ENCODE peak calls at places on chromosomes 2 and 18, in seven cellular contexts. One of them, this sample, is unnamed.
A peak's percentile ranks its signal among the peaks of the same experiment; 100 is the strongest.

GRCh38 chr18:3508576-3509559 is 58.9 kb downstream of the TGIF1 start:
- DNase-seq in fibroblast of mammary gland: no peak
- DNase-seq in GM12878: no peak
- DNase-seq in cardiac fibroblast: no peak
- DNase-seq in cardiac muscle cell: no peak
- DNase-seq in spleen: no peak
- DNase-seq in MM.1S: no peak
- DNase-seq in this sample: no peak

GRCh38 chr2:101501443-101501842 is 26.5 kb upstream of the RFX8 start:
- DNase-seq in fibroblast of mammary gland: peak; percentile 64
- DNase-seq in GM12878: no peak
- DNase-seq in cardiac fibroblast: no peak
- DNase-seq in cardiac muscle cell: peak; percentile 21
- DNase-seq in spleen: no peak
- DNase-seq in MM.1S: no peak
- DNase-seq in this sample: peak; percentile 55

GRCh38 chr2:42693013-42693575 is 70.8 kb downstream of the OXER1 start:
- DNase-seq in fibroblast of mammary gland: no peak
- DNase-seq in GM12878: no peak
- DNase-seq in cardiac fibroblast: no peak
- DNase-seq in cardiac muscle cell: no peak
- DNase-seq in spleen: peak; percentile 76
- DNase-seq in MM.1S: no peak
- DNase-seq in this sample: no peak

GRCh38 chr2:38483773-38484501 is 106.9 kb upstream of the ATL2 start:
- DNase-seq in fibroblast of mammary gland: no peak
- DNase-seq in GM12878: no peak
- DNase-seq in cardiac fibroblast: no peak
- DNase-seq in cardiac muscle cell: no peak
- DNase-seq in spleen: no peak
- DNase-seq in MM.1S: no peak
- DNase-seq in this sample: no peak

GRCh38 chr2:106020821-106021316 is 173.2 kb downstream of the UXS1 start:
- DNase-seq in fibroblast of mammary gland: no peak
- DNase-seq in GM12878: no peak
- DNase-seq in cardiac fibroblast: peak; percentile 38
- DNase-seq in cardiac muscle cell: peak; percentile 13
- DNase-seq in spleen: no peak
- DNase-seq in MM.1S: no peak
- DNase-seq in this sample: peak; percentile 27

GRCh38 chr2:195322324-195322723 is 334.7 kb upstream of the SLC39A10 start:
- DNase-seq in fibroblast of mammary gland: peak; percentile 28
- DNase-seq in GM12878: no peak
- DNase-seq in cardiac fibroblast: no peak
- DNase-seq in cardiac muscle cell: peak; percentile 38
- DNase-seq in spleen: no peak
- DNase-seq in MM.1S: no peak
- DNase-seq in this sample: no peak

GRCh38 chr2:124670187-124670586 is 645.1 kb downstream of the CNTNAP5 start:
- DNase-seq in fibroblast of mammary gland: no peak
- DNase-seq in GM12878: no peak
- DNase-seq in cardiac fibroblast: no peak
- DNase-seq in cardiac muscle cell: no peak
- DNase-seq in spleen: no peak
- DNase-seq in MM.1S: no peak
- DNase-seq in this sample: no peak

GRCh38 chr2:69482471-69482870 is 45.2 kb upstream of the NFU1 start:
- DNase-seq in fibroblast of mammary gland: no peak
- DNase-seq in GM12878: no peak
- DNase-seq in cardiac fibroblast: no peak
- DNase-seq in cardiac muscle cell: no peak
- DNase-seq in spleen: no peak
- DNase-seq in MM.1S: no peak
- DNase-seq in this sample: no peak

GRCh38 chr18:371616-371998 is 103.8 kb upstream of the THOC1 start:
- DNase-seq in fibroblast of mammary gland: no peak
- DNase-seq in GM12878: no peak
- DNase-seq in cardiac fibroblast: no peak
- DNase-seq in cardiac muscle cell: peak; percentile 58
- DNase-seq in spleen: no peak
- DNase-seq in MM.1S: peak; percentile 76
- DNase-seq in this sample: no peak

GRCh38 chr2:55856936-55857335 is 66.6 kb downstream of the EFEMP1 start:
- DNase-seq in fibroblast of mammary gland: peak; percentile 37
- DNase-seq in GM12878: no peak
- DNase-seq in cardiac fibroblast: no peak
- DNase-seq in cardiac muscle cell: no peak
- DNase-seq in spleen: no peak
- DNase-seq in MM.1S: no peak
- DNase-seq in this sample: no peak

GRCh38 chr2:181123798-181124217 is 143.4 kb downstream of the UBE2E3 start:
- DNase-seq in fibroblast of mammary gland: peak; percentile 7
- DNase-seq in GM12878: peak; percentile 53
- DNase-seq in cardiac fibroblast: no peak
- DNase-seq in cardiac muscle cell: no peak
- DNase-seq in spleen: no peak
- DNase-seq in MM.1S: peak; percentile 82
- DNase-seq in this sample: peak; percentile 63

GRCh38 chr2:166158546-166158945 is 30.7 kb upstream of the SCN1A start:
- DNase-seq in fibroblast of mammary gland: peak; percentile 63
- DNase-seq in GM12878: no peak
- DNase-seq in cardiac fibroblast: no peak
- DNase-seq in cardiac muscle cell: no peak
- DNase-seq in spleen: no peak
- DNase-seq in MM.1S: no peak
- DNase-seq in this sample: no peak

GRCh38 chr2:134275058-134275862 is 21.4 kb downstream of the MGAT5 start:
- DNase-seq in fibroblast of mammary gland: no peak
- DNase-seq in GM12878: peak; percentile 95
- DNase-seq in cardiac fibroblast: no peak
- DNase-seq in cardiac muscle cell: no peak
- DNase-seq in spleen: peak; percentile 88
- DNase-seq in MM.1S: no peak
- DNase-seq in this sample: no peak

GRCh38 chr2:192011196-192011595 is 164.3 kb upstream of the CAVIN2 start:
- DNase-seq in fibroblast of mammary gland: no peak
- DNase-seq in GM12878: no peak
- DNase-seq in cardiac fibroblast: no peak
- DNase-seq in cardiac muscle cell: no peak
- DNase-seq in spleen: no peak
- DNase-seq in MM.1S: no peak
- DNase-seq in this sample: peak; percentile 68

GRCh38 chr18:45626330-45627203 is 11.3 kb downstream of the SLC14A2 start:
- DNase-seq in fibroblast of mammary gland: peak; percentile 31
- DNase-seq in GM12878: no peak
- DNase-seq in cardiac fibroblast: peak; percentile 45
- DNase-seq in cardiac muscle cell: no peak
- DNase-seq in spleen: no peak
- DNase-seq in MM.1S: no peak
- DNase-seq in this sample: peak; percentile 84

GRCh38 chr18:41747723-41748242 is 207.3 kb upstream of the PIK3C3 start:
- DNase-seq in fibroblast of mammary gland: no peak
- DNase-seq in GM12878: no peak
- DNase-seq in cardiac fibroblast: no peak
- DNase-seq in cardiac muscle cell: no peak
- DNase-seq in spleen: no peak
- DNase-seq in MM.1S: no peak
- DNase-seq in this sample: no peak

GRCh38 chr18:41744664-41745063 is 210.4 kb upstream of the PIK3C3 start:
- DNase-seq in fibroblast of mammary gland: no peak
- DNase-seq in GM12878: no peak
- DNase-seq in cardiac fibroblast: peak; percentile 20
- DNase-seq in cardiac muscle cell: no peak
- DNase-seq in spleen: no peak
- DNase-seq in MM.1S: no peak
- DNase-seq in this sample: no peak

GRCh38 chr18:41751161-41751560 is 203.9 kb upstream of the PIK3C3 start:
- DNase-seq in fibroblast of mammary gland: no peak
- DNase-seq in GM12878: no peak
- DNase-seq in cardiac fibroblast: no peak
- DNase-seq in cardiac muscle cell: no peak
- DNase-seq in spleen: no peak
- DNase-seq in MM.1S: no peak
- DNase-seq in this sample: no peak

DNA sequence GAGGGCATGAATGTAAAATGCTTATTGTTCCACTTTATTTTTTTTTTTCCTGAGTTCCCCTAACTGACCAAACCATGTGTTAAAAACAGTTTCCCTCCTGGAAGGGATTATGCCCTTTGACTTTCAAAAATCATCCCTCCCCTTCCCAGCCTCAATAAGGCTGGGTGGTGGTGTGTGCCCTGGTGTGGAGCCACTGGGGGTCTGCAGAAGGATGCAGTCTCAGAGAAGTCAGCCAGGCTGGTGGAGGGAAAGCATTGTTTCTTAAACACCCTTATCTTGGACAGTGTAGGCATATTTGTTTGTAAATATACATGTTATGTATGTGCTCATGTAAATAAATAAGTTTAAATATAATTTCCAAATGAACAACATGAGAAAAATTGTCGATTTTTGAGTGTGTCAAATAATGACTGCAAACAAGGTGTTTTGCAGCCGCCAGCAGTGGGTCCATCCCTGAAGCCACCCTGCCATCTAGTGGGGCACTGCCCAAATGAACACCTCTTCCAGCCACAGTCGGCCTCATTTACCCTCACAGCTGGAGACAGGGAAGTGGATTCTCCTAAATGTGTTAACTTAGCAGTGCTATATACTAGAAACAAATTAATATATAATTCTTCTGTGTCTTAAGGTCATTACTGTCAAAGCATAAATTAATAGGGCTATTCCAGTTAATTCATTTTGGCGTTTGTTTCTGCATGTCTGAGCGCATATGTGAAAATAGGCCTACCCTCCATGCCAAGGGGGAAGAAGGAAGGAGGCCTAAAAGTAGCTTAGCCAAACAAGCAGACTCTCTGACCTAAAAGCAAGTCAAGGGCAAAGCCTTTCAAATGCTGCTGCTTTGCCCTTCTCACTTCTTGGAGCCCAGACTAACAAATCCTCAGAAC is 209.6 kb upstream of the PIK3C3 start:
- DNase-seq in fibroblast of mammary gland: peak; percentile 30
- DNase-seq in GM12878: no peak
- DNase-seq in cardiac fibroblast: peak; percentile 79
- DNase-seq in cardiac muscle cell: peak; percentile 77
- DNase-seq in spleen: no peak
- DNase-seq in MM.1S: peak; percentile 49
- DNase-seq in this sample: peak; percentile 49
- TF ChIP-seq CTCF in fibroblast of mammary gland: peak; percentile 54
- TF ChIP-seq CTCF in GM12878: peak; percentile 54
- TF ChIP-seq CTCF in cardiac fibroblast: peak; percentile 71
- TF ChIP-seq CTCF in cardiac muscle cell: peak; percentile 87
- TF ChIP-seq CTCF in spleen: peak; percentile 39
- TF ChIP-seq CTCF in MM.1S: peak; percentile 72
- TF ChIP-seq CTCF in this sample: peak; percentile 73

DNA sequence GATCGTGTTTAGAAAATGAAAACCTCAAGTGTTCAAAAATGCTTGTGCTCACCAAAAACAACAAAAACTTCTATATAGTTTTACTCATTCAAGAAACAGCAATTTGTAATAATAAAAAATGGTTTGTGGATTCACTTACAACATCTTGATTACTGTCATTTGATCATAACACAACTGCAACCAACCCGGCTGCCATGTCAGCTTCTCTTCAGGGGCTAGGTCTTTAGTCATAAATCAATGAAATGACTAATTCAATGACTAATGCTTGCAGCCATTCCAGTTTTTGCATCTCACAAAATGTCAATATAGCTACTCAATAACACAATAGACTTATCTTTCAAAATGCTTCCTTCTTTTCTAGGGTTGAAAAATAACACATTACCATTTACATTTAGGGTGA is 128.0 kb downstream of the OLA1 start:
- DNase-seq in fibroblast of mammary gland: peak; percentile 70
- DNase-seq in GM12878: no peak
- DNase-seq in cardiac fibroblast: no peak
- DNase-seq in cardiac muscle cell: no peak
- DNase-seq in spleen: no peak
- DNase-seq in MM.1S: no peak
- DNase-seq in this sample: peak; percentile 25
- H3K4me3 ChIP-seq in fibroblast of mammary gland: no peak overlapping the region
- H3K4me3 ChIP-seq in GM12878: no peak overlapping the region
- H3K4me3 ChIP-seq in cardiac fibroblast: no peak overlapping the region
- H3K4me3 ChIP-seq in cardiac muscle cell: no peak overlapping the region
- H3K4me3 ChIP-seq in spleen: no peak overlapping the region
- H3K4me3 ChIP-seq in MM.1S: no peak overlapping the region
- H3K4me3 ChIP-seq in this sample: no peak overlapping the region

DNA sequence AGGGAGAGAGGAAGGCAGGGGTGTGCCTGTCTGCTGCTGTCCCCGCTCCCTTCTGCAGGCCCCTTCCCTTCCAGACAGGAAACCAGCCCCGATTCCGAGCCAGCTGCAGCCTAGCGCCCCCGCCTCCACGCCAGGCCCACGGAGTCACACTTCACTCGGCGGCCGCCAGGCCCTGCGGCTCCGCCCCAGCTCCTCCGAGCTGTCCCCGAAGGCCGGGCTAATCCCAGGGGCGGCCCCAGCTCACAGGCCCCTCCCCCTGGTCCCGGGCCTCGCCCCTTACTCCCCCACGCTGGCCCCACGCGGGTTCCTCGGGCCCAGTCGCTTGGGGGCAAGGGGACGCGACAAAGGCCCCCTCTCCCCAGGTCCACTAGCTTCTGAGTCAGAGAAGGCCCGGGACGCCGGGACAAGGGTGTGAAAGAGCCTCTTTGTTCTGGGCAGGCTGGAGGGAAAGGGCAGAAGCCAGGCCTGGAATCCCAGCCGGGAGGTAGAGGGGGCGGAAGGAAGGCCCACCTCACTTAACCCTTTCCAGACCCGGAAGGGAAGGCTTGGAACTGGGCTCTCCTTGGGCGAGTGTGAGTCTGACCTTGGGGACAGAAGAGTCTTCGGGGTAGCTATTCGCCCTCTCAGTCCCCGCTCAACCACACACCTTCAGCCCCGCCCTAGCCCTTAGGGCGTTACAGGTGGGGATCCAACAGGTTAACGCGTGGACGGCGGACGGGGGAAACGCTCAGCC is 1.2 kb downstream of the RTKN start:
- DNase-seq in fibroblast of mammary gland: peak; percentile 68
- DNase-seq in GM12878: no peak
- DNase-seq in cardiac fibroblast: peak; percentile 91
- DNase-seq in cardiac muscle cell: peak; percentile 95
- DNase-seq in spleen: peak; percentile 92
- DNase-seq in MM.1S: peak; percentile 47
- DNase-seq in this sample: peak; percentile 78
- TF ChIP-seq CTCF in fibroblast of mammary gland: no peak
- TF ChIP-seq CTCF in GM12878: peak; percentile 38
- TF ChIP-seq CTCF in cardiac fibroblast: peak; percentile 18
- TF ChIP-seq CTCF in cardiac muscle cell: peak; percentile 13
- TF ChIP-seq CTCF in spleen: peak; percentile 64
- TF ChIP-seq CTCF in MM.1S: no peak
- TF ChIP-seq CTCF in this sample: peak; percentile 29

DNA sequence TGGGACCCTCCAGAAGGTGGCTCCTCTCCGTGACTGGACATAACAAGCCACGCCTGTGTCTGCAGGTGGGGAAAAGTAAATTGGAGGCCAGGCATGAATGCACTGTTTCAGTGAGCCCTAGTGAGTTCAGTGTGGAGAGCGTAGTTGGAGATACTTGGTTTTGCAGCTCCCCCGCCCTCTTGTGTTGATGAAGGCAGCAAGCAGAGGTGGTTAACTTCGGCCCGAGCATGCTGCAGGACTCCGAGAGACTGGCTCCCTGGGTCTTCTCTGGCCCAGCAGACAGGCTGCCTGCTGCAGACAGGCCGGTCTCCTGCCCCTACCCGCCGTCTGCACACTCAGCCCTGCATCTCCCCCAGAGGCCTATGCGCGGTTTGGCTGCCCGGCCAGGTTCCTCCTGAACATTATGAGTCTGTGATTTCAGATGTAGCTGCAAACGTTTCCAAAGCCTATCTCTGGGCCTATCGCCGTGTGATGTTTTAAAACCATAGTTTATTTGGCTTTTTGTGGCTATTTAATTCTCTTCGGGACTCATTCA is 102.4 kb downstream of the LDLRAD4 start:
- DNase-seq in fibroblast of mammary gland: no peak
- DNase-seq in GM12878: no peak
- DNase-seq in cardiac fibroblast: no peak
- DNase-seq in cardiac muscle cell: no peak
- DNase-seq in spleen: no peak
- DNase-seq in MM.1S: no peak
- DNase-seq in this sample: no peak
- H3K4me3 ChIP-seq in fibroblast of mammary gland: no peak overlapping the region
- H3K4me3 ChIP-seq in GM12878: no peak overlapping the region
- H3K4me3 ChIP-seq in cardiac fibroblast: no peak overlapping the region
- H3K4me3 ChIP-seq in cardiac muscle cell: no peak overlapping the region
- H3K4me3 ChIP-seq in spleen: no peak overlapping the region
- H3K4me3 ChIP-seq in MM.1S: no peak overlapping the region
- H3K4me3 ChIP-seq in this sample: no peak overlapping the region